ENCODE peak calls at places on chromosomes 6 and 20, in seven cellular contexts. N is CD8-positive, alpha-beta T cell; J is IMR-90; T is A549; U is body of pancreas; X is tibial artery; H is stomach. B is an unnamed sample. For H3K4me1, the result is how much of the 10 kb centered on the place peaks cover.

GRCh38 chr6:163296835-163297519 is 117.5 kb upstream of the QKI start:
- DNase-seq in U (no peak), X (no peak), T (no peak), J (no peak), N (no peak), H (no peak), B (no peak)

GRCh38 chr20:53597085-53597482 is 3.4 kb upstream of the ZNF217 start:
- DNase-seq in H (peak), N (no peak), J (no peak), T (no peak), X (no peak), U (peak), B (no peak)

GRCh38 chr6:32167154-32167760 is 2.9 kb downstream of the EGFL8 start:
- DNase-seq in J (no peak), H (no peak), U (no peak), X (no peak), T (no peak), N (no peak), B (no peak)

GRCh38 chr6:134342972-134343371 is 25.1 kb upstream of the SGK1 start:
- DNase-seq in X (no peak), H (no peak), J (no peak), T (no peak), U (no peak), N (no peak), B (no peak)

GRCh38 chr20:10487354-10488115 is 52.4 kb downstream of the SLX4IP start:
- DNase-seq in X (no peak), T (no peak), H (no peak), J (peak), U (no peak), N (no peak), B (no peak)

GRCh38 chr6:93419304-93420162 is at the start of gene EPHA7:
- DNase-seq in H (peak), J (peak), U (peak), N (no peak), T (peak), X (peak), B (peak)

GRCh38 chr20:35842361-35842760 is 70.5 kb downstream of the PHF20 start:
- DNase-seq in N (no peak), X (no peak), J (no peak), H (no peak), T (no peak), U (no peak), B (no peak)

GRCh38 chr20:5841492-5841891 is 91.3 kb downstream of the SHLD1 start:
- DNase-seq in X (no peak), N (no peak), T (no peak), H (no peak), J (no peak), U (no peak), B (no peak)

GRCh38 chr20:32581839-32582658 is 3.1 kb downstream of the NOL4L start:
- DNase-seq in U (no peak), X (no peak), T (no peak), H (no peak), J (no peak), N (no peak), B (peak)

GRCh38 chr6:19410477-19410876 is 426.7 kb upstream of the ID4 start:
- DNase-seq in X (no peak), J (peak), U (no peak), N (no peak), H (no peak), T (no peak), B (no peak)

GRCh38 chr6:155528982-155529453 is 73.4 kb upstream of the NOX3 start:
- DNase-seq in N (no peak), X (no peak), J (peak), T (no peak), H (no peak), U (no peak), B (no peak)

GRCh38 chr6:21110684-21111398 is 482.7 kb upstream of the SOX4 start:
- DNase-seq in J (no peak), N (no peak), T (no peak), X (no peak), H (no peak), U (no peak), B (no peak)

GRCh38 chr6:7535498-7535897 is 6.0 kb upstream of the DSP start:
- DNase-seq in T (no peak), X (no peak), H (no peak), N (no peak), U (no peak), J (peak), B (no peak)

GRCh38 chr6:125953502-125953875 is 3.1 kb upstream of the HINT3 start:
- DNase-seq in U (peak), J (no peak), X (no peak), N (no peak), T (no peak), H (peak), B (peak)

GRCh38 chr6:134766497-134766896 is 183.4 kb downstream of the ALDH8A1 start:
- DNase-seq in X (no peak), J (no peak), H (no peak), U (no peak), N (no peak), T (no peak), B (no peak)

GRCh38 chr6:137487947-137488735 is 6.1 kb downstream of the OLIG3 start:
- DNase-seq in J (no peak), H (no peak), U (no peak), X (no peak), T (no peak), N (no peak), B (no peak)

GRCh38 chr6:156934054-156934424 is 156.9 kb downstream of the ARID1B start:
- DNase-seq in T (no peak), H (no peak), N (no peak), U (no peak), X (no peak), J (no peak), B (no peak)
- H3K4me3 ChIP-seq in T (no peak), H (no peak), N (no peak), U (no peak), X (no peak), J (no peak), B (no peak)

GRCh38 chr6:28769626-28770402 is 154.0 kb downstream of the TRIM27 start:
- DNase-seq in N (no peak), H (no peak), X (no peak), U (no peak), J (peak), T (peak), B (no peak)

GRCh38 chr6:28767133-28767532 is 156.7 kb downstream of the TRIM27 start:
- DNase-seq in J (no peak), N (no peak), X (no peak), T (no peak), U (no peak), H (no peak), B (no peak)

GRCh38 chr6:28766426-28766825 is 157.4 kb downstream of the TRIM27 start:
- DNase-seq in J (no peak), X (no peak), T (no peak), U (no peak), N (no peak), H (no peak), B (no peak)

GRCh38 chr6:28767691-28768090 is 156.1 kb downstream of the TRIM27 start:
- DNase-seq in J (no peak), N (no peak), T (no peak), H (no peak), X (no peak), U (no peak), B (no peak)

DNA sequence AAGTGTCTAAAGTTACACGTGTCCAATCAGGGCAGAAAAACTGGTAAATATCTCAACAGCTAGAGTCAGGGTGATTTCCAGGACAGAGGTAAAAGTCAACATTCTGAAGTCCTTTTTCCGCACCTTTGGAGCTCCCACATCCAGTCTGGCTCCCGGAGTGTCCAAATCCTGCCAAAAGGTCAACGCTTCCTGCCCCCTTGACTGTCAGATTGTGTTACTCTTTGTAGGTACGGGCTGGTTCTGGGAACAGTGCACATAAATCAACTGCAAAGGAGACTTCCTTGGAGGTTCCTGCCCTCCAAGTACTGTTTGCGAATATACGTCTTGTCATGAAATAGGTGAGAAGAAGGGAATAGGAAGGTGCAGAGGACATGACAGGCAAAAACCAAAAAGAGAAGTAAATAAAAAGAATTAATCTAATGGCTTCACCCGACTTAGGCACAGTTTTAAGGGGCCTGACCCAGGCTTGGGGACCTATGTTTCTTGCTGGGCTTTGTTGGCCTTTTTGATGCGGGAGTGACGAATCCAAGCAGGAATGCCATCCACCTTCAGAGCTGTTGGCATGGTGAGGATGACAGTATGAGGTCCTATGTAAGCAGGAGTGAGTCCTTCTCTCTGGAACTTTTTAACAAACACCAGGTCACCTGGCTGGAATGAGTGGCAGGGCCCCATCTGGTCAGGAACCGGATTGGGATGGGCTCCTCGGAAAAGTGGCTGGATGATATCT is 155.4 kb downstream of the TRIM27 start:
- DNase-seq in H (no peak), U (no peak), X (no peak), J (no peak), N (no peak), T (no peak), B (no peak)
- H3K4me1 ChIP-seq in H (under half), U (under half), X (under half), J (under half), N (under half), T (under half), B (under half)

GRCh38 chr20:62924567-62925419 is 1.5 kb downstream of the DIDO1 start:
- DNase-seq in N (peak), H (no peak), T (no peak), J (peak), X (no peak), U (no peak), B (no peak)

GRCh38 chr20:62925420-62926228 is 681 bp downstream of the DIDO1 start:
- DNase-seq in J (peak), U (peak), H (peak), X (no peak), N (peak), T (no peak), B (peak)

GRCh38 chr20:62926229-62927127 is at the start of gene DIDO1:
- DNase-seq in N (peak), H (peak), J (peak), X (peak), T (peak), U (peak), B (peak)

GRCh38 chr20:62922451-62922921 is 3.8 kb downstream of the DIDO1 start:
- DNase-seq in T (no peak), N (peak), H (no peak), X (peak), J (no peak), U (no peak), B (peak)

DNA sequence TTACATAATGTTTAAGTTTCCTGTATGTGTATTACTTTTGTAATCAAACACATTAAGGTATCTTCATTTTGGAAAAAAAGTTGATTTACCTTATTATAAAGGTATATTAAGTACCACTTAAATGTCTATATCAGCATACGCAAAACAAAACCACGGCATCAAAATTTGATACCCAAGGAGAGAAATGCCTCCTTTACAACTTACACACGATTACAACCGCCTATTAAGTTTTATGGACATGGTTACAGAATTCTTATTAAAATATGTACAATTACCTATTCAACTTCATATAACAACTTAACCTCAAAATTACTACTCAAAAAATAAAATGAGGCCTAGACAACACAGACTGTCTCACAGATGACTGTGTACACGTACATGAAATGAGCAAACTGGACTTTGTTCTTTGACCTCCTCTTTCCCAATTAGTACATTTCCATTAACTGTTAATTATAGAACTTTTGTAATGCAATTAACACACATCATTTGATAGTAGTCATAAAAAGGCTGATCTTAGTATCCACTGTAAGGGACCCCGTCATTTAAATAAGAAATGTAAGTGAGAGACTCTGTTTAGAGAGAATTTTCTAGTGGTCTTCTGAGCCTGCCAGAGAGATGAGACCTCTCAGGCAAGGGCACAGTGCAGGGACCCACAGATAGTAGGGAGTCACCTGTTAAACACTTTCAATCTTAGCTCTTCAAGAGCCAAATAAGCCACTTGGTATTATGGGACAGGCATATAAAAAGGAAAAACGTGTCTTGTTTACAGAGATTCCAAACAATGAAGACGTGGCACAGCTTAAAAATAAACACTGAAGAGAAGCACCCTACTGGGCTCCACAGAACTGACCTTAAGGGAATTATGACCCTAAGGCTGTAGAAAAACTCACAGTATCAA is 2.4 kb downstream of the DIDO1 start:
- DNase-seq in N (no peak), U (no peak), J (no peak), T (no peak), X (no peak), H (no peak), B (no peak)
- H3K4me3 ChIP-seq in N (peak), U (no peak), J (peak), T (peak), X (peak), H (peak), B (peak)

DNA sequence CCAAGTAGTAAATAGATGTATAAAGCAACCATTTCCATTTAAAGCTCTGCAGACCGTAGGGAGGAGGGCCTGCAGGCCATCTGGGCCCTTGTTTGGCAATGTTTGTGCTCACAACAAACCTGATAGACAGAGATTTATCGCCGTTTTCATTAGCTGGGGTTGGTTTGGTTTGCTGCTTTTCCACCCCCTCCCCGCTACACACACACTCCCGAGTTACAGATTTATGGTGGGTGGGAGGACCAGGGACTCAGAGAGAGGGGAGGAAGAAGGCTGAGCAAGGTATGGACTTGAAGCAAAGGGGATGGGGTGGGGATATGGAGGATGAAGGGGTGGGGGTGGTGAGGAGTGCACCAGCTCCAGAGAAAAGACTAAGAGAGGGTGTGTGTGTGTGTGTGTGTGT is 36.6 kb upstream of the FOXP4 start:
- DNase-seq in N (no peak), X (no peak), J (no peak), U (no peak), H (no peak), T (no peak), B (no peak)
- H3K4me1 ChIP-seq in N (under half), X (under half), J (under half), U (under half), H (under half), T (under half), B (under half)

DNA sequence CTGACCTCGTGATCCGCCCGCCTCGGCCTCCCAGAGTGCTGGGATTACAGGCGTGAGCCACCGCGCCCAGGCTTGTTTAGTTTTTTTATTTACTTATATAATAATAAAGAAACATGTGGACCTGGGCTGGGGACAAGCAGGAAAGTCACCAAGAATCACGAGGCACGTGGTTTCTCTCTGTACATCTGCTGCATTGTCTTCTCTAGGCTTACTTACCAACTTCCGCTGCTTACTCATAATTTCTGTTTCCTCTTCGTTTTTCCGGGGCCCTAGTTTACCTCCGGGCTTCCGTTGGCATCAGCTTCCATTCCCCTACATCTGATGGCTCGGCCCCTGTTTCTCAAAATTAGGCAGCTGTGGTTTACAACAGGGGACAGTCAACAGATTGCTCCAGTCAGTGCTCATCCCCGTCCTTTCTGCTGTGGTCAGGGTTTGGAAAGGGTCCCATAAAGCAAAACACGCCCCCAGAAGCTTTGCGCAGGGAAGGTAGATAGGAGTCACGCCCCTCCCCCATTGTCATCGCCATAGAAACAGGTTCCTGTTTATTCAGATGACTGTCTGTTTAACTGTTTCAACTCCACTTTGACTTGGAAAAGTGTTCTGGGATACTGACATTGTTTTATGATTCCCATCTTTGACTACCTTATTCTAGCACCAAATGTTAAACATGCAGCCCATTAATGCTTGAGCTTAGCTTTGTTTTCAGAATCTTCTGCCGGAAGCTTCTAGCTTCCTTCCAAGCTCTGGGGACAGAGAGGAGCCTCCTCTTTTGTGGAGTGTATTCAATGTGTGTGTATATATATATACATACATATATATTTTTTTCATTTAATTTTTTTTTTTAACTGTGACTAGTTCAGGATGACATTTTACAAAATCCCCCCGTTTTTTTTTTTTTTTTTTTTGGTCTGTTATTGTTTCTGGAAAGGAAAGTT is 32.0 kb upstream of the TXLNB start:
- DNase-seq in H (peak), U (peak), N (peak), X (peak), J (peak), T (no peak), B (peak)
- H3K4me3 ChIP-seq in H (no peak), U (no peak), N (peak), X (no peak), J (no peak), T (no peak), B (peak)